ENCODE peak calls at places on chromosomes 1 and 21, in eight cellular contexts. Z, W, D, P, B, Q, F and H are unnamed samples.

GRCh38 chr1:227315500-227316346 is 2.6 kb downstream of the CDC42BPA start:
- DNase-seq in P (no peak), Z (peak), F (peak), W (peak), D (no peak), Q (no peak), B (peak), H (no peak)

GRCh38 chr1:17307946-17308345 is at the start of gene PADI4:
- DNase-seq in Q (no peak), F (no peak), P (no peak), W (no peak), B (no peak), Z (no peak), D (no peak), H (no peak)

GRCh38 chr1:25474439-25475047 is 43.8 kb downstream of the MACO1 start:
- DNase-seq in W (no peak), B (no peak), P (no peak), Q (no peak), F (no peak), D (no peak), Z (no peak), H (no peak)

GRCh38 chr1:241677171-241677570 is 25.1 kb downstream of the WDR64 start:
- DNase-seq in P (no peak), D (no peak), Z (no peak), B (no peak), W (no peak), Q (no peak), F (no peak), H (no peak)

GRCh38 chr1:64890699-64891439 is 75.5 kb downstream of the JAK1 start:
- DNase-seq in Q (no peak), B (no peak), Z (no peak), P (no peak), D (no peak), W (no peak), F (no peak), H (no peak)

GRCh38 chr1:146012703-146013565 is 8.6 kb downstream of the HJV start:
- DNase-seq in F (peak), W (peak), D (peak), P (no peak), B (peak), Q (no peak), Z (peak), H (no peak)

GRCh38 chr1:55214214-55214902 is 806 bp downstream of the USP24 start:
- DNase-seq in F (peak), Q (peak), B (no peak), W (no peak), D (no peak), P (peak), Z (no peak), H (peak)

GRCh38 chr1:225207791-225208190 is 220.0 kb downstream of the LBR start:
- DNase-seq in Q (no peak), F (no peak), D (no peak), W (no peak), Z (no peak), B (no peak), P (no peak), H (no peak)

GRCh38 chr1:109283748-109284600 is 1.0 kb upstream of the PSRC1 start:
- DNase-seq in F (no peak), W (no peak), D (no peak), B (no peak), P (no peak), Q (no peak), Z (peak), H (no peak)

GRCh38 chr1:246790833-246791232 is 66.6 kb downstream of the SCCPDH start:
- DNase-seq in D (no peak), B (no peak), W (no peak), F (no peak), Z (no peak), Q (peak), P (peak), H (no peak)

GRCh38 chr1:30919025-30919881 is 10.7 kb upstream of the SDC3 start:
- DNase-seq in Q (peak), W (peak), P (no peak), B (peak), D (peak), Z (peak), F (peak), H (peak)

GRCh38 chr1:6414443-6414844 is 5.3 kb downstream of the HES2 start:
- DNase-seq in W (peak), B (peak), P (no peak), Q (no peak), D (peak), F (peak), Z (peak), H (no peak)

GRCh38 chr1:173862769-173863223 is 5.0 kb downstream of the GAS5 start:
- DNase-seq in F (peak), P (no peak), B (no peak), W (no peak), D (no peak), Z (no peak), Q (no peak), H (no peak)

GRCh38 chr1:243378666-243379065 is 122.8 kb downstream of the SDCCAG8 start:
- DNase-seq in F (no peak), Z (no peak), P (no peak), B (no peak), Q (no peak), W (no peak), D (no peak), H (no peak)

GRCh38 chr1:34479731-34480130 is 275.1 kb upstream of the GJB5 start:
- DNase-seq in Q (no peak), B (no peak), D (no peak), Z (no peak), F (no peak), W (no peak), P (no peak), H (no peak)

GRCh38 chr1:76040327-76040868 is 34.1 kb upstream of the ST6GALNAC3 start:
- DNase-seq in F (no peak), B (peak), Q (no peak), P (no peak), Z (no peak), D (no peak), W (no peak), H (no peak)

GRCh38 chr1:93620841-93621210 is 60.8 kb downstream of the BCAR3 start:
- DNase-seq in B (no peak), F (peak), P (no peak), Q (no peak), Z (peak), W (no peak), D (no peak), H (no peak)

GRCh38 chr1:119747451-119747850 is 21.3 kb downstream of the HMGCS2 start:
- DNase-seq in W (no peak), D (no peak), B (peak), Q (no peak), Z (no peak), P (no peak), F (peak), H (no peak)

GRCh38 chr1:221768444-221769066 is 26.7 kb upstream of the DUSP10 start:
- DNase-seq in W (no peak), Q (no peak), P (no peak), D (no peak), Z (no peak), B (peak), F (peak), H (no peak)

GRCh38 chr1:220511785-220512184 is 16.2 kb upstream of the MARK1 start:
- DNase-seq in F (no peak), Q (no peak), P (no peak), W (no peak), B (peak), Z (no peak), D (no peak), H (no peak)
- TF ChIP-seq CTCF in F (no peak), Q (no peak), P (no peak), W (no peak), B (no peak), Z (no peak), D (peak), H (peak)

GRCh38 chr1:61165402-61165801 is 83.0 kb downstream of the NFIA start:
- DNase-seq in F (no peak), W (no peak), B (no peak), Z (no peak), P (no peak), Q (no peak), D (no peak), H (no peak)
- TF ChIP-seq CTCF in F (no peak), W (no peak), B (no peak), Z (no peak), P (no peak), Q (no peak), D (no peak), H (no peak)

GRCh38 chr1:46532498-46533178 is 18.8 kb downstream of the KNCN start:
- DNase-seq in B (peak), D (no peak), F (peak), Q (no peak), Z (peak), P (peak), W (peak), H (peak)
- TF ChIP-seq CTCF in B (peak), D (peak), F (peak), Q (peak), Z (peak), P (peak), W (peak), H (peak)

DNA sequence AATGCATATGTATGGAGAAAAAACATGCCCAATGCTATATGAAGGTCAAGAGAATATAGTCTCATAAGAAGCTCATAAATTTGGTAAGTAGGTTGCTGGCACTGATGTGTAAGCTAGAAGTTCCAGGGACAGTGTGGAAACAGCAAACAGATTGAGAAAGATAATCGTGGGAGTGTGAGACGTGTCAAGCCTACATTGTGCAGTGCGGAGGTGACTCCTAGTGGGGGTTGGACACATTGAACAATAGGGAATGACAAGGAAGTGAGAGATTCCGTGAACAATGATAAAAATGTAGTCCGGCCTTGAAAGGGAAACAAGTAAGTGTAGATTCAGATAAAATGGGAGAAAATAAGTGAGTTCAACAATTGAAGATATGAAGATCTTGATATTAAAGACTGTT is 788.4 kb upstream of the PRMT6 start:
- DNase-seq in Z (no peak), D (no peak), F (peak), Q (no peak), P (no peak), W (no peak), B (peak), H (no peak)
- TF ChIP-seq CTCF in Z (no peak), D (no peak), F (peak), Q (no peak), P (no peak), W (no peak), B (peak), H (peak)

GRCh38 chr21:43748622-43749021 is 27.5 kb downstream of the CSTB start:
- DNase-seq in P (no peak), D (no peak), W (no peak), B (no peak), Z (no peak), Q (no peak), F (no peak), H (no peak)

GRCh38 chr21:43743934-43744333 is 25.0 kb downstream of the PDXK start:
- DNase-seq in F (no peak), W (no peak), P (no peak), Z (no peak), Q (no peak), B (no peak), D (no peak), H (no peak)

GRCh38 chr21:43744725-43745124 is 25.8 kb downstream of the PDXK start:
- DNase-seq in Q (no peak), P (no peak), W (no peak), B (no peak), Z (no peak), F (no peak), D (no peak), H (no peak)

GRCh38 chr21:43749686-43750262 is 26.3 kb downstream of the CSTB start:
- DNase-seq in B (no peak), W (no peak), P (peak), D (no peak), Z (no peak), Q (no peak), F (no peak), H (no peak)

GRCh38 chr21:43745772-43746517 is 27.0 kb downstream of the PDXK start:
- DNase-seq in F (no peak), Z (no peak), Q (no peak), B (no peak), P (no peak), W (no peak), D (no peak), H (no peak)
- TF ChIP-seq CTCF in F (no peak), Z (no peak), Q (no peak), B (no peak), P (no peak), W (no peak), D (no peak), H (no peak)

GRCh38 chr1:212644866-212645556 is 36.5 kb downstream of the ATF3 start:
- DNase-seq in D (no peak), F (no peak), P (no peak), Q (peak), Z (no peak), W (no peak), B (no peak), H (no peak)

GRCh38 chr1:212648431-212648830 is 39.9 kb downstream of the ATF3 start:
- DNase-seq in B (no peak), D (no peak), Z (no peak), F (no peak), Q (no peak), P (no peak), W (peak), H (no peak)

GRCh38 chr1:212646588-212646987 is 38.0 kb downstream of the ATF3 start:
- DNase-seq in W (no peak), D (no peak), Q (no peak), Z (no peak), F (no peak), P (no peak), B (no peak), H (no peak)

GRCh38 chr1:212647004-212647403 is 38.4 kb downstream of the ATF3 start:
- DNase-seq in F (no peak), B (no peak), Q (no peak), D (no peak), P (no peak), W (no peak), Z (no peak), H (no peak)

DNA sequence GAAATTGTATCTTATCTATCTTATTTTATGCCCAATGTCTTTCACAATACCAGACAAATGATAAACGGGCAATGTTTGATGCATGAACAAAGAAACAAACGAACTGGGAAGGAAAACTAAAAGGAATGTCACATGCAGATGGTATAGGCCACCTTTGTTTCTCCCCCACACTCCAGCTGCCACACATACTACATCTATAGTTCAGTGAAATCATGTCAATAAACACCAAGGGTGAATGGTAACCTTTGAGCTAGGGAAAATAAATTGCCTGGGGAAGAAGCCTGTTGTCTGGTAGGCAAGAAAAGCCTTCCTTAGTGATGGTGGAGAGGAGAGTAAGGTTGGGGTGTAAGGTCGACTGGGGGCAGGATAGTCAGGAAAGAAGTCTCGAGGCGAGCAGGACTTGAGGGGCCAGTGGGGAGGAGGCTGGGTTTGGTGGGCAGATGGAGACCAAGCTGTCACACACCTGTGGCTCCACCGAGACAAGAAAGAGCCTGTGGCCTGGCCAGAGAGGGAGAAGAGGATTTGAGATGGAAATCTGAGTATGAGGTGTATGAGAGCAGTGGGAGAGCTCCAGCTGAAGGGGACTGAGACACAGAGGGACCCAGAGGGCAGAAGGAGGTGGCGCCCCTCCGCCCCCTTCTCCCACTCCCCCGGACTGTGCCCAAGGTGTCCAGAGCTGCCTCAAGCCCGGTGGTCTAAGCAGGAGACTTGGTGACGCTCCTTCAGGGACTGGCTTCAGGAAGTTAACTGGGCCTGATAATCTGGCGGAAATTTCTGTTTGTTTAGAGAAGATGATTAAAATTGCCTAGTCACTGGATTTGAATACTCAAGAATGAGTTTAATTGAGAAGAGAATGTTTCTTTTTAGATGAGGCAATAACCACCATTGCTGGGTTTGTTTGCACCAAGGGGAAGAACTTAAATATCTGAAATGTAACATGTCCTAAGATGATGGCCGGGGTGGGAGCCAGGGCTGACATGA is 37.3 kb downstream of the ATF3 start:
- DNase-seq in P (no peak), Z (no peak), Q (no peak), W (no peak), D (no peak), F (no peak), B (no peak), H (no peak)
- TF ChIP-seq CTCF in P (no peak), Z (no peak), Q (no peak), W (no peak), D (no peak), F (no peak), B (no peak), H (no peak)

GRCh38 chr1:15152318-15153183 is 996 bp upstream of the TMEM51 start:
- DNase-seq in B (peak), P (peak), W (peak), Q (peak), Z (peak), F (peak), D (peak), H (peak)
- TF ChIP-seq CTCF in B (peak), P (peak), W (peak), Q (peak), Z (peak), F (peak), D (peak), H (peak)

GRCh38 chr1:54107131-54107530 is 45.7 kb downstream of the CDCP2 start:
- DNase-seq in Q (no peak), W (peak), Z (peak), D (no peak), F (peak), P (no peak), B (peak), H (no peak)
- TF ChIP-seq CTCF in Q (no peak), W (peak), Z (peak), D (peak), F (peak), P (no peak), B (peak), H (peak)